ENCODE peak calls at places on chromosomes 13 and 19, in four cellular contexts. F is psoas muscle, A is hepatocyte, O is astrocyte. R is an unnamed sample.

GRCh38 chr19:35436477-35437141 is 11.4 kb upstream of the FFAR2 start:
- DNase-seq in O (no peak), A (peak; percentile 57), F (peak; percentile 55), R (no peak)

GRCh38 chr19:54436031-54436523 is 12.9 kb upstream of the LENG8 start:
- DNase-seq in A (no peak), F (no peak), O (no peak), R (no peak)

GRCh38 chr19:14091086-14091884 is 734 bp upstream of the SAMD1 start:
- DNase-seq in O (peak; percentile 55), A (peak; percentile 66), F (no peak), R (no peak)

GRCh38 chr19:5932593-5933262 is 18.7 kb downstream of the CAPS start:
- DNase-seq in A (no peak), F (no peak), O (no peak), R (no peak)

GRCh38 chr13:35530147-35530546 is 53.7 kb upstream of the MAB21L1 start:
- DNase-seq in A (no peak), F (no peak), O (no peak), R (no peak)

GRCh38 chr13:23618341-23618740 is 48.1 kb downstream of the TNFRSF19 start:
- DNase-seq in A (peak; percentile 49), O (peak; percentile 99), F (no peak), R (no peak)

GRCh38 chr13:29594310-29594709 is 1.2 kb downstream of the SLC7A1 start:
- DNase-seq in O (peak; percentile 89), F (no peak), A (peak; percentile 61), R (no peak)

GRCh38 chr19:917323-918151 is at the start of gene KISS1R:
- DNase-seq in O (no peak), F (no peak), A (peak; percentile 74), R (peak; percentile 58)

GRCh38 chr13:20411638-20412342 is 113.9 kb downstream of the CRYL1 start:
- DNase-seq in A (no peak), O (no peak), F (no peak), R (no peak)

GRCh38 chr13:99614465-99614885 is 113.2 kb downstream of the TM9SF2 start:
- DNase-seq in A (peak; percentile 42), F (no peak), O (no peak), R (peak; percentile 81)

GRCh38 chr19:14347999-14348889 is 33.0 kb upstream of the ADGRE5 start:
- DNase-seq in O (no peak), A (peak; percentile 77), F (peak; percentile 80), R (no peak)

GRCh38 chr13:29550589-29550988 is 44.9 kb downstream of the SLC7A1 start:
- DNase-seq in O (no peak), F (no peak), A (no peak), R (no peak)

GRCh38 chr19:32748497-32748896 is 28.9 kb downstream of the TDRD12 start:
- DNase-seq in A (no peak), F (no peak), O (no peak), R (no peak)

GRCh38 chr19:48283908-48284307 is 14.0 kb downstream of the ZNF114 start:
- DNase-seq in F (no peak), O (peak; percentile 94), A (peak; percentile 30), R (no peak)

GRCh38 chr13:113043001-113043630 is 62.5 kb upstream of the F7 start:
- DNase-seq in O (no peak), F (no peak), A (no peak), R (no peak)

GRCh38 chr13:75264611-75265010 is 217.4 kb downstream of the TBC1D4 start:
- DNase-seq in O (no peak), A (no peak), F (no peak), R (no peak)

GRCh38 chr13:113475911-113476310 is 14.6 kb downstream of the DCUN1D2 start:
- DNase-seq in O (no peak), F (no peak), A (no peak), R (no peak)

GRCh38 chr19:32692727-32693061 is 1.1 kb downstream of the NUDT19 start:
- DNase-seq in A (no peak), O (no peak), F (no peak), R (no peak)

GRCh38 chr13:106650690-106651205 is 82.8 kb upstream of the ARGLU1 start:
- DNase-seq in O (peak; percentile 12), F (no peak), A (no peak), R (no peak)

GRCh38 chr13:65417953-65418352 is 1812.2 kb downstream of the PCDH9 start:
- DNase-seq in A (no peak), O (peak; percentile 1), F (no peak), R (no peak)

GRCh38 chr19:29098863-29099481 is 114.0 kb downstream of the UQCRFS1 start:
- DNase-seq in O (no peak), A (peak; percentile 75), F (peak; percentile 88), R (peak; percentile 76)

GRCh38 chr13:103431880-103432279 is 365.7 kb upstream of the SLC10A2 start:
- DNase-seq in O (no peak), A (no peak), F (no peak), R (no peak)

GRCh38 chr13:36822786-36823185 is 3.8 kb downstream of the RFXAP start:
- DNase-seq in A (no peak), F (no peak), O (peak; percentile 26), R (no peak)

GRCh38 chr13:106507560-106508274 is 27.7 kb downstream of the EFNB2 start:
- DNase-seq in O (peak; percentile 99), F (no peak), A (peak; percentile 52), R (peak; percentile 84)

GRCh38 chr13:40341501-40341900 is 324.9 kb downstream of the FOXO1 start:
- DNase-seq in O (no peak), F (no peak), A (no peak), R (no peak)

GRCh38 chr19:5152013-5152763 is 183.3 kb downstream of the KDM4B start:
- DNase-seq in A (no peak), O (no peak), F (no peak), R (no peak)

GRCh38 chr13:114315074-114315785 is 927 bp downstream of the CHAMP1 start:
- DNase-seq in A (no peak), O (no peak), F (no peak), R (no peak)

GRCh38 chr19:12932392-12933286 is 872 bp downstream of the FARSA start:
- DNase-seq in O (no peak), A (no peak), F (no peak), R (no peak)

GRCh38 chr19:55452381-55453325 is 8.8 kb downstream of the ISOC2 start:
- DNase-seq in A (peak; percentile 78), F (peak; percentile 90), O (peak; percentile 59), R (peak; percentile 51)

GRCh38 chr13:76016799-76017198 is 380.7 kb downstream of the LMO7 start:
- DNase-seq in A (peak; percentile 22), O (no peak), F (no peak), R (no peak)

GRCh38 chr19:48308695-48309586 is 16.4 kb upstream of the EMP3 start:
- DNase-seq in A (peak; percentile 66), O (no peak), F (no peak), R (peak; percentile 61)

GRCh38 chr19:28118235-28118634 is 1094.7 kb downstream of the UQCRFS1 start:
- DNase-seq in O (peak; percentile 3), A (no peak), F (no peak), R (no peak)

GRCh38 chr19:32407004-32407992 is 1.7 kb downstream of the DPY19L3 start:
- DNase-seq in O (peak; percentile 49), A (no peak), F (peak; percentile 63), R (no peak)

GRCh38 chr19:37007587-37008220 is 70.5 kb upstream of the ZNF420 start:
- DNase-seq in A (no peak), O (peak; percentile 37), F (peak; percentile 64), R (no peak)

GRCh38 chr13:22198001-22198400 is 527.1 kb downstream of the FGF9 start:
- DNase-seq in A (no peak), O (no peak), F (no peak), R (no peak)

GRCh38 chr13:22195726-22196125 is 524.9 kb downstream of the FGF9 start:
- DNase-seq in F (no peak), A (no peak), O (no peak), R (no peak)

GRCh38 chr13:22196777-22197176 is 525.9 kb downstream of the FGF9 start:
- DNase-seq in O (no peak), A (no peak), F (no peak), R (no peak)

GRCh38 chr13:22193070-22193469 is 522.2 kb downstream of the FGF9 start:
- DNase-seq in O (no peak), F (no peak), A (no peak), R (no peak)

GRCh38 chr13:22194106-22194810 is 523.4 kb downstream of the FGF9 start:
- DNase-seq in O (no peak), F (no peak), A (no peak), R (no peak)
- H3K4me3 ChIP-seq in O (no peak overlapping the region), F (no peak overlapping the region), A (no peak overlapping the region), R (no peak overlapping the region)

DNA sequence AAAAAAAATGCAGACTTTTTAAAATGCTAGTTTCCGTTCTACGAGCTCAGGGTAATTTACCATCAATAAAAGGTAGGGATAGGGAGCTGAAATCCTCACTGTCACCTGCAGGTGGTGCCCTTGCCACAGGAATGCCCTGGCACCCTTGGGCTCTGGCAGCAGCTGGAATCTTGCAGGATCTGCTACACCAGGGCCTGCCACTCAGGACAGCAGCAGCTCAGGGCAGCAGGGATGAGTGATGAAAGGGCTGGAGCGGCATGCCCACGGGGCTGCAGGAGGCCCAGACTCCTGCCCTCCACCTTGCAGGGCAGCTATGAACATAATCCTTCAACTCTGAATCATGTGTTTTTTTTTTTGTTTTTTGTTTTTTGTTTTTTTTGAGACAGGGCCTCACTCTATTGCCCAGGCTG is 54.0 kb downstream of the GNG7 start:
- DNase-seq in O (peak; percentile 50), A (peak; percentile 83), F (peak; percentile 78), R (no peak)
- TF ChIP-seq CTCF in O (peak; percentile 88), A (peak; percentile 69), F (peak; percentile 71), R (peak; percentile 75)

GRCh38 chr13:30821421-30821820 is 84.7 kb upstream of the MEDAG start:
- DNase-seq in A (no peak), O (no peak), F (no peak), R (no peak)
- H3K9me3 ChIP-seq in A (no peaks in the 10 kb centered on the region), O (no peaks in the 10 kb centered on the region), F (no peaks in the 10 kb centered on the region), R (no peaks in the 10 kb centered on the region)

GRCh38 chr13:46748300-46748699 is 48.7 kb downstream of the ESD start:
- DNase-seq in O (no peak), F (no peak), A (no peak), R (no peak)
- H3K4me3 ChIP-seq in O (no peak overlapping the region), F (no peak overlapping the region), A (no peak overlapping the region), R (no peak overlapping the region)

DNA sequence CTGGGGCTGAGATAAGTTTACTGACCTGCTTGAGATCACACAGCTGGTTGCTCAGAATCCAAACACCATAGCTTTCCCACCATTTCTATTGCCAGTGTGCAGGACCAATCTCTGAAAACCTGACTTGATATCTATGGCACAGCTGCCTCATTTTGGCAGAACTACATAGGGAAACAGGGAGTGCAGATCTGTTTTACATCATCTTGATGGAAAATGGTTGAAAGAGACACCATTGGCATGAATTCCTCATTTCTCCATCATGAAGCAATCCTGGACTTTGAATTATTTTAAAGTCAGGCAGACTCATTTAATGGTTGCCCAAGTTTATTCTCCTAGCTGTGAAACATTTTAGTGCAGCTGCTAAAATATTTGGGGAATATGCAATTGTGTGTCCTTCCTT is 1628.2 kb upstream of the SLC10A2 start:
- DNase-seq in F (no peak), O (no peak), A (no peak), R (no peak)
- TF ChIP-seq CTCF in F (no peak), O (no peak), A (no peak), R (no peak)

DNA sequence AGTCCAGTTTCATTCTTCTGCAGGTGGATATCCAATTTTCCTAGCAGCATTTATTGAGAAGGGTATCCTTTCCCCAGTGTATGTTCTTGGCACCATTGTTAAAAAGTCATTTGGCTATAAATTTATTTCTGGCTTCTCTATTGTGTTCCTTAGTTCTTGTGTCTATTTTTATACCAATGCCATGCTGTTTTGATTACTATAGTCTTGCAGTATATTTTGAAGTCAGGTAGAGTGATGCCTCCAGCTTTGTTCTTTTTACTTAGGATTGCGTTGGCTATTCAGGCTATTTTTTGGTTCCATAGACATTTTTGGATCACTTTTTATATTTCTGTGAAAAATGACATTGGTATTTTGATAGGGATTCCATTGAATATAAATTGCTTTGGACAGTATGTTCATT is 71.7 kb upstream of the MLNR start:
- DNase-seq in F (no peak), O (no peak), A (no peak), R (no peak)
- H3K9me3 ChIP-seq in F (peaks cover 16% of the 10 kb centered on the region), O (no peaks in the 10 kb centered on the region), A (peaks cover 11% of the 10 kb centered on the region), R (peaks cover 7% of the 10 kb centered on the region)

R was measured in RWPE2.